ENCODE peak calls at places on chromosomes 5 and 9, in ten cellular contexts. D is RWPE1; F is upper lobe of right lung; S is CD8-positive, alpha-beta memory T cell; O is iPS DF 6.9; I is CD4-positive, CD25-positive, alpha-beta regulatory T cell; X is IMR-90; P is endodermal cell; V is hepatocyte; C is substantia nigra. Y is an unnamed sample.

GRCh38 chr9:133717113-133718031 is 20.8 kb downstream of the SARDH start:
- DNase-seq in O (no peak), F (peak), P (no peak), I (no peak), S (no peak), X (no peak), C (no peak), D (no peak), V (no peak), Y (no peak)

GRCh38 chr5:88438006-88438405 is 169.4 kb upstream of the TMEM161B start:
- DNase-seq in C (no peak), I (no peak), X (no peak), O (no peak), P (no peak), F (no peak), V (no peak), D (peak), S (no peak), Y (no peak)

GRCh38 chr5:16179936-16180788 is 571 bp upstream of the MARCHF11 start:
- DNase-seq in C (no peak), D (no peak), O (no peak), P (peak), S (no peak), X (no peak), F (peak), V (peak), I (no peak), Y (peak)

GRCh38 chr5:58358436-58358835 is 101.5 kb downstream of the PLK2 start:
- DNase-seq in P (no peak), F (no peak), O (no peak), C (no peak), V (peak), D (no peak), S (no peak), I (no peak), X (no peak), Y (no peak)

GRCh38 chr9:5470122-5470521 is 19.8 kb downstream of the CD274 start:
- DNase-seq in I (no peak), D (no peak), P (no peak), X (no peak), O (no peak), V (no peak), F (no peak), C (no peak), S (no peak), Y (no peak)

GRCh38 chr5:117463836-117464235 is 889.2 kb upstream of the SEMA6A start:
- DNase-seq in C (no peak), S (no peak), I (no peak), V (no peak), X (no peak), D (no peak), P (no peak), O (no peak), F (no peak), Y (no peak)

GRCh38 chr5:56838409-56839039 is 23.2 kb downstream of the MAP3K1 start:
- DNase-seq in S (no peak), V (peak), F (no peak), P (no peak), C (no peak), O (no peak), I (peak), D (peak), X (peak), Y (no peak)

GRCh38 chr5:159095218-159095617 is 4.5 kb downstream of the EBF1 start:
- DNase-seq in F (no peak), X (no peak), C (no peak), D (no peak), V (no peak), I (no peak), S (no peak), O (no peak), P (peak), Y (no peak)

GRCh38 chr9:86487222-86487841 is 133.1 kb upstream of the TUT7 start:
- DNase-seq in D (peak), P (no peak), O (no peak), S (no peak), X (peak), V (peak), C (no peak), I (peak), F (no peak), Y (no peak)

GRCh38 chr5:144209421-144209820 is 38.7 kb downstream of the KCTD16 start:
- DNase-seq in X (no peak), C (no peak), D (no peak), V (no peak), S (no peak), P (no peak), I (no peak), F (no peak), O (no peak), Y (no peak)

GRCh38 chr9:110579763-110580255 is 268 bp upstream of the SVEP1 start:
- DNase-seq in V (peak), O (no peak), X (peak), S (no peak), P (peak), F (no peak), D (peak), I (no peak), C (peak), Y (no peak)

GRCh38 chr5:173665326-173665725 is 48.9 kb upstream of the BOD1 start:
- DNase-seq in S (no peak), V (no peak), F (no peak), P (no peak), X (no peak), D (no peak), I (no peak), O (no peak), C (no peak), Y (no peak)

GRCh38 chr9:121609845-121610637 is 41.4 kb upstream of the DAB2IP start:
- DNase-seq in O (no peak), I (no peak), X (peak), D (peak), S (no peak), P (no peak), F (no peak), C (no peak), V (peak), Y (no peak)

DNA sequence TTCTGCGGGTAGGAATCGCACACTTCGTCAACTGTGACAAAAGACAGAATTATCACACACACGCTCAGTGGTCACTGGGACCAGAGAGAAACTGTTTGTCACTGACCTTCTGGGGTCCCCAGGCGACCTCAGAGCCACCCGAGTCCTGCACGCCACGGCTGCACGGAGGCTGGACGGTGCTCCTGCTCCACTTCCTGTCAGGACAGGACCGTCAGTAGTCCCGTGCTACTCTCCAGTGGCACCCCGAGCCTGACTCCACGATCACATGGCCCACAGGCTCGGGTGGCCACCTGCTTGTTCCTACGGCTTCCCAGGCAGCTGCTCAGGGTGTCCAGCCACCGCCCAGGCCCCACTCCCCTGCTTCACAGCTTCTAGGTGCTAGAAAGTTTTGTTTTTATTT is 17.9 kb downstream of the MRNIP start:
- DNase-seq in V (no peak), F (no peak), I (no peak), C (no peak), D (no peak), S (no peak), P (no peak), X (no peak), O (no peak), Y (no peak)
- H3K27ac ChIP-seq in V (no peak), F (no peak), I (no peak), C (no peak), D (peak), S (no peak), P (no peak), X (no peak), O (no peak), Y (no peak)

GRCh38 chr9:89178162-89179120 is at the start of gene SHC3:
- DNase-seq in D (no peak), O (no peak), F (no peak), S (no peak), V (peak), I (no peak), C (no peak), P (peak), X (peak), Y (no peak)

GRCh38 chr9:89177401-89178161 is 1.0 kb downstream of the SHC3 start:
- DNase-seq in P (peak), S (no peak), V (no peak), F (peak), X (no peak), O (no peak), I (no peak), D (no peak), C (no peak), Y (no peak)

GRCh38 chr9:89179920-89180667 is 1.5 kb upstream of the SHC3 start:
- DNase-seq in V (peak), O (peak), P (peak), S (no peak), X (peak), C (peak), D (peak), I (peak), F (peak), Y (peak)

GRCh38 chr9:89177021-89177400 is 1.6 kb downstream of the SHC3 start:
- DNase-seq in X (peak), P (peak), O (no peak), C (no peak), D (no peak), I (no peak), F (no peak), S (no peak), V (no peak), Y (no peak)

GRCh38 chr9:89179535-89179919 is 909 bp upstream of the SHC3 start:
- DNase-seq in O (no peak), X (peak), C (no peak), F (no peak), I (no peak), P (no peak), D (no peak), S (no peak), V (no peak), Y (no peak)
- H3K27ac ChIP-seq in O (no peak), X (peak), C (peak), F (peak), I (no peak), P (peak), D (peak), S (no peak), V (peak), Y (peak)

DNA sequence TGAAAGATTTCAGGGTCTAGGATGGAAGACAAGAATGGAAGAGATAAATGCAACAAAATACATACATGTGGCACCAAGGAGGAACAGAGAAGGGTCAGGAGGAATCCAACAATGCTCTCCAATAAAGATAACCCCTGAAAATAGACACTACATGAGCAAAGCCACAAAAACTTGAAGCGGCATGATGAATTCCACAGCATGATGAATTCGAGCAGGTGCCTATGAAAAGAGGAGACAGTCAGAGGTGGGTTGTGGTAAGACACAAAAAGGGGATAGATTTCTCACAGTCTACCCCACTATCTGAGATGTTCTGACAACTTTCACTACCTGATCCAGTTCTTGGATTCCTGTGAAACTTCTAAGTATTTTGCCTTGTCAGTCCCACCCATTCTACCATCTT is 81.5 kb upstream of the PAPPA start:
- DNase-seq in C (no peak), I (no peak), S (no peak), V (no peak), D (no peak), F (no peak), P (no peak), X (no peak), O (no peak), Y (no peak)
- H3K27ac ChIP-seq in C (no peak), I (no peak), S (no peak), V (no peak), D (no peak), F (no peak), P (no peak), X (no peak), O (no peak), Y (no peak)

GRCh38 chr9:129125478-129125877 is 14.3 kb downstream of the PTPA start:
- DNase-seq in S (no peak), F (no peak), P (no peak), O (no peak), D (peak), X (peak), V (no peak), C (no peak), I (no peak), Y (no peak)

GRCh38 chr9:129122133-129122532 is 10.9 kb downstream of the PTPA start:
- DNase-seq in C (no peak), X (no peak), V (no peak), S (no peak), D (no peak), F (no peak), I (no peak), P (no peak), O (no peak), Y (no peak)

GRCh38 chr9:129124507-129125069 is 13.4 kb downstream of the PTPA start:
- DNase-seq in F (no peak), I (no peak), O (no peak), P (no peak), V (no peak), S (no peak), C (no peak), D (no peak), X (no peak), Y (no peak)

GRCh38 chr9:129118799-129119198 is 7.6 kb downstream of the PTPA start:
- DNase-seq in S (no peak), P (no peak), F (no peak), X (no peak), I (no peak), C (no peak), D (no peak), O (no peak), V (no peak), Y (no peak)

GRCh38 chr9:129121483-129121882 is 10.3 kb downstream of the PTPA start:
- DNase-seq in S (no peak), C (peak), P (no peak), I (no peak), O (no peak), F (no peak), X (peak), D (no peak), V (no peak), Y (no peak)
- H3K27ac ChIP-seq in S (no peak), C (peak), P (no peak), I (no peak), O (no peak), F (no peak), X (no peak), D (no peak), V (no peak), Y (no peak)

GRCh38 chr9:113503613-113504230 is 40.2 kb downstream of the RGS3 start:
- DNase-seq in I (no peak), P (no peak), S (no peak), F (no peak), O (no peak), X (peak), V (no peak), C (no peak), D (no peak), Y (no peak)

GRCh38 chr9:113501821-113502220 is 38.3 kb downstream of the RGS3 start:
- DNase-seq in C (no peak), I (no peak), D (no peak), X (no peak), S (no peak), V (no peak), O (no peak), P (no peak), F (no peak), Y (no peak)

GRCh38 chr9:113503131-113503541 is 39.6 kb downstream of the RGS3 start:
- DNase-seq in D (no peak), V (no peak), P (no peak), C (no peak), O (no peak), S (no peak), I (no peak), F (no peak), X (no peak), Y (no peak)

GRCh38 chr9:113501129-113501686 is 37.7 kb downstream of the RGS3 start:
- DNase-seq in O (peak), I (no peak), C (no peak), P (peak), X (no peak), V (no peak), D (no peak), S (no peak), F (no peak), Y (no peak)

GRCh38 chr9:113502427-113503008 is 39.0 kb downstream of the RGS3 start:
- DNase-seq in P (no peak), S (no peak), X (no peak), I (no peak), C (no peak), O (no peak), V (no peak), D (no peak), F (no peak), Y (no peak)
- H3K27ac ChIP-seq in P (no peak), S (no peak), X (no peak), I (no peak), C (peak), O (no peak), V (no peak), D (no peak), F (peak), Y (peak)

DNA sequence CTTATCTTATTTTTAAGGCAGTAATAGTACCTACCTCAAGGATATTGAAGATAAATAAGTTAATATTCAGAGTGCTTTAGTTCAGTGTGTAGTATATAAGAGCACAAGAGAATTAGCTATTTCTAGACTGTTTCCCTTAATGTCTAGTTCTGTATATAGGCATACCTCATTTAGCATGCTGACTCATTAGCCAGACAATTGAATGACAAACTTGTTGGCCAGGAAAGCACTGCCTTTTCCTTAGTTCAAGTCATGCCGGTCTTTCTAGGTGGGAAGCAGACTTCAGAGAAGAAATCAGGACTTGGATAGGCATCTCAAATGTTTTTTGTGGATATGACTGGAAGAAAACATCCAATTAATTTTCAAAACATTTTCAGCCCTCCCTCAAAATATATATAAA is 3.2 kb upstream of the FBXO4 start:
- DNase-seq in D (peak), V (no peak), I (no peak), X (peak), F (no peak), O (no peak), P (no peak), C (no peak), S (no peak), Y (no peak)
- H3K27ac ChIP-seq in D (no peak), V (no peak), I (no peak), X (no peak), F (no peak), O (no peak), P (no peak), C (no peak), S (no peak), Y (no peak)

GRCh38 chr5:43602818-43603534 is at the start of gene NNT:
- DNase-seq in V (peak), P (peak), X (peak), I (peak), F (peak), C (peak), O (no peak), S (peak), D (peak), Y (peak)

GRCh38 chr5:43602456-43602817 is 543 bp upstream of the NNT start:
- DNase-seq in V (peak), P (no peak), S (peak), O (no peak), D (peak), C (no peak), F (no peak), I (peak), X (peak), Y (no peak)

GRCh38 chr5:43603535-43604363 is 769 bp downstream of the NNT start:
- DNase-seq in I (peak), D (peak), O (no peak), S (peak), V (peak), P (peak), F (peak), X (peak), C (peak), Y (peak)

GRCh38 chr5:43604699-43605098 is 1.7 kb downstream of the NNT start:
- DNase-seq in S (no peak), I (no peak), O (no peak), D (no peak), V (no peak), P (no peak), F (no peak), C (no peak), X (no peak), Y (no peak)

DNA sequence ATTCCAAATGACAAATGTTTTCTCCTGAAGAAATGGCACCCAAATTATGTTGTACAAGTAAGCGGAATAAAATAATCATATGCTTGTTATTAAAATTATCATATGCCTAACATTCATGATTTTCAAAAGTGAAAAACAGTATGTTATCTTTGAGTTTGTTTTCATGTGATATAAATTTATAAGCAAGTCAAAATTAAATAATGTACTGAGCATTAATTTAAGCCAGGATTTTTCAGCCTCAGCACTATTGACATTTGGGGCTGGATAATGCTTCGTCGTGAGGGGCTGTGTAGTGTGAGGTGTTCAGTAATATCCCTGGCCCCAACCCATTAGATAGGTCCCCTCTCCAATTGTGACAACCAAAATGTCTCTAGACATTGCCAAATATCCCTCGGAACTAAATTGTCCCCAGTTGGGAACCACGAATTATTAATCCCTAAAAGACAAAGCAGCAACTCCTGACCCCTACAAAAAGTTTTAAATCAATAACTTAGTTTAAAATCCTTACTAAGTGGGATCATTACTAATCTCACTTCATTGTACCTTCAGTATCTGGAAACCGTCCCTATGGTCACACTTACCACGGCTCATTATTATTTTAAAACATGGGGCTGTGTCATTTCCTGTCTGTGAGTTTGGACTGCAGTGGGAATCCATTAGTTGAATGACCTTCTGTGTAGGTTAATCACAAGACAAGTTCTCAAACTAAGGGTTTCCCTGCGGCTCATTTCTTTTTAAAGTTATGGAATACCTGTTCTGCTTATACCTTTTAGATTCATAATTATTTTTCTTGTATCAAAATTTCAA is 1.3 kb upstream of the NNT start:
- DNase-seq in V (no peak), P (no peak), X (peak), D (peak), C (no peak), I (peak), O (no peak), F (no peak), S (no peak), Y (no peak)
- H3K27ac ChIP-seq in V (peak), P (no peak), X (peak), D (no peak), C (no peak), I (peak), O (no peak), F (peak), S (peak), Y (no peak)

GRCh38 chr5:470961-471749 is 28.2 kb downstream of the EXOC3 start:
- DNase-seq in C (no peak), P (peak), D (no peak), I (no peak), S (no peak), V (no peak), X (no peak), O (no peak), F (peak), Y (no peak)
- H3K27ac ChIP-seq in C (peak), P (no peak), D (peak), I (no peak), S (peak), V (no peak), X (no peak), O (no peak), F (no peak), Y (no peak)